ENCODE peak calls at places on chromosome 4, in nine cellular contexts. M is HAP-1; N is CD4-positive, alpha-beta memory T cell; S is stomach; Q is OCI-LY7; V is ascending aorta; X is aorta; K is tibial nerve; T is mucosa of descending colon. P is an unnamed sample. For H3K4me1, the result is how much of the 10 kb centered on the place peaks cover.

GRCh38 chr4:89700766-89701165 is 136.2 kb downstream of the SNCA start:
- DNase-seq in S (no peak), N (no peak), T (no peak), Q (no peak), X (no peak), M (no peak), V (no peak), K (no peak), P (no peak)

GRCh38 chr4:180059216-180059881 is 2183.9 kb upstream of the TENM3 start:
- DNase-seq in Q (no peak), M (peak), T (peak), K (no peak), X (no peak), S (no peak), V (peak), N (no peak), P (no peak)

GRCh38 chr4:18034099-18034498 is 12.5 kb upstream of the LCORL start:
- DNase-seq in X (no peak), N (no peak), V (no peak), K (no peak), S (no peak), Q (no peak), M (no peak), T (no peak), P (no peak)

GRCh38 chr4:23122666-23123400 is 430.1 kb downstream of the GBA3 start:
- DNase-seq in T (no peak), M (no peak), Q (no peak), N (no peak), K (no peak), X (no peak), V (no peak), S (no peak), P (no peak)

GRCh38 chr4:8643441-8643840 is 50.9 kb downstream of the CPZ start:
- DNase-seq in K (no peak), V (peak), S (peak), Q (no peak), N (no peak), X (no peak), T (no peak), M (no peak), P (peak)

GRCh38 chr4:8362483-8362882 is 78.0 kb downstream of the ACOX3 start:
- DNase-seq in X (no peak), K (no peak), V (peak), N (no peak), T (no peak), S (no peak), M (no peak), Q (no peak), P (no peak)

GRCh38 chr4:98434816-98435215 is 173.6 kb downstream of the RAP1GDS1 start:
- DNase-seq in S (no peak), K (no peak), T (no peak), X (no peak), V (no peak), Q (no peak), M (no peak), N (no peak), P (no peak)

GRCh38 chr4:2837110-2837903 is 6.3 kb upstream of the ADD1 start:
- DNase-seq in Q (no peak), K (no peak), T (no peak), S (peak), V (no peak), M (no peak), X (peak), N (no peak), P (no peak)

GRCh38 chr4:84568496-84568895 is 14.4 kb upstream of the CDS1 start:
- DNase-seq in S (no peak), X (no peak), K (no peak), T (no peak), Q (no peak), M (no peak), V (no peak), N (no peak), P (no peak)

GRCh38 chr4:153572609-153573008 is 106.4 kb downstream of the TMEM131L start:
- DNase-seq in S (no peak), N (no peak), V (no peak), X (no peak), M (no peak), T (no peak), K (no peak), Q (no peak), P (no peak)

GRCh38 chr4:107666134-107666533 is 53.9 kb downstream of the PAPSS1 start:
- DNase-seq in K (no peak), N (no peak), X (no peak), M (no peak), V (no peak), Q (peak), T (no peak), S (no peak), P (no peak)

GRCh38 chr4:185576918-185577591 is 41.7 kb upstream of the PDLIM3 start:
- DNase-seq in N (no peak), T (no peak), M (no peak), X (no peak), Q (no peak), K (no peak), S (no peak), V (no peak), P (no peak)

GRCh38 chr4:2339458-2340271 is 77.8 kb upstream of the MXD4 start:
- DNase-seq in K (no peak), M (no peak), V (no peak), Q (no peak), T (no peak), N (no peak), S (peak), X (peak), P (peak)

GRCh38 chr4:47839259-47839658 is 1.4 kb upstream of the CORIN start:
- DNase-seq in K (no peak), S (no peak), T (peak), X (peak), V (no peak), N (peak), Q (peak), M (no peak), P (no peak)

GRCh38 chr4:173269280-173269679 is 64.9 kb downstream of the HMGB2 start:
- DNase-seq in V (no peak), M (no peak), T (no peak), X (no peak), K (no peak), N (no peak), Q (no peak), S (no peak), P (no peak)

GRCh38 chr4:83115656-83116285 is 1.2 kb upstream of the PLAC8 start:
- DNase-seq in V (no peak), Q (no peak), N (no peak), K (no peak), M (peak), T (no peak), S (no peak), X (no peak), P (no peak)

GRCh38 chr4:167943872-167944505 is 148.3 kb upstream of the ANXA10 start:
- DNase-seq in M (no peak), S (no peak), X (no peak), Q (no peak), N (no peak), T (no peak), V (no peak), K (no peak), P (no peak)

GRCh38 chr4:10383417-10383816 is 73.8 kb downstream of the ZNF518B start:
- DNase-seq in Q (no peak), N (no peak), S (no peak), K (no peak), V (no peak), M (no peak), T (peak), X (no peak), P (no peak)

GRCh38 chr4:103400405-103400804 is 202.3 kb upstream of the CENPE start:
- DNase-seq in T (no peak), S (no peak), M (no peak), Q (no peak), V (no peak), K (no peak), X (no peak), N (no peak), P (no peak)

GRCh38 chr4:140047781-140048180 is 106.2 kb downstream of the MAML3 start:
- DNase-seq in M (no peak), S (no peak), T (no peak), X (no peak), Q (no peak), N (no peak), V (no peak), K (no peak), P (no peak)

GRCh38 chr4:144374065-144374464 is 233.5 kb upstream of the GYPA start:
- DNase-seq in S (no peak), V (no peak), T (no peak), X (no peak), K (no peak), N (no peak), Q (no peak), M (no peak), P (no peak)

GRCh38 chr4:147518846-147519767 is 38.2 kb downstream of the EDNRA start:
- DNase-seq in N (peak), Q (peak), X (peak), S (peak), M (peak), K (no peak), T (peak), V (no peak), P (no peak)

GRCh38 chr4:1043658-1044468 is 32.4 kb downstream of the FGFRL1 start:
- DNase-seq in M (no peak), S (peak), K (peak), N (peak), X (peak), T (peak), V (peak), Q (no peak), P (peak)

GRCh38 chr4:155972098-155972497 is 18.4 kb upstream of the CTSO start:
- DNase-seq in V (no peak), X (no peak), K (no peak), N (no peak), Q (no peak), T (no peak), M (peak), S (no peak), P (no peak)

GRCh38 chr4:108743021-108743420 is 19.8 kb downstream of the ETNPPL start:
- DNase-seq in Q (no peak), K (no peak), N (no peak), X (no peak), T (no peak), M (no peak), S (no peak), V (no peak), P (no peak)

GRCh38 chr4:1615786-1616573 is 68.1 kb downstream of the FAM53A start:
- DNase-seq in V (no peak), K (no peak), Q (no peak), X (no peak), N (no peak), T (no peak), M (no peak), S (no peak), P (no peak)

GRCh38 chr4:103011378-103012025 is 8.0 kb downstream of the SLC9B1 start:
- DNase-seq in S (peak), X (no peak), V (peak), K (no peak), N (no peak), T (peak), Q (no peak), M (no peak), P (peak)

GRCh38 chr4:49032440-49033161 is 46.5 kb downstream of the CWH43 start:
- DNase-seq in X (no peak), N (no peak), K (no peak), S (no peak), M (peak), T (peak), Q (peak), V (no peak), P (no peak)

GRCh38 chr4:1601533-1601835 is 82.6 kb downstream of the FAM53A start:
- DNase-seq in X (no peak), Q (no peak), S (no peak), M (no peak), K (no peak), T (no peak), V (no peak), N (no peak), P (no peak)

GRCh38 chr4:174835536-174835935 is 6.5 kb upstream of the GLRA3 start:
- DNase-seq in M (no peak), Q (no peak), X (no peak), K (no peak), N (no peak), V (no peak), T (no peak), S (no peak), P (no peak)

GRCh38 chr4:36402008-36402758 is 120.8 kb downstream of the DTHD1 start:
- DNase-seq in X (no peak), K (no peak), V (no peak), N (no peak), S (no peak), M (no peak), T (no peak), Q (no peak), P (no peak)

DNA sequence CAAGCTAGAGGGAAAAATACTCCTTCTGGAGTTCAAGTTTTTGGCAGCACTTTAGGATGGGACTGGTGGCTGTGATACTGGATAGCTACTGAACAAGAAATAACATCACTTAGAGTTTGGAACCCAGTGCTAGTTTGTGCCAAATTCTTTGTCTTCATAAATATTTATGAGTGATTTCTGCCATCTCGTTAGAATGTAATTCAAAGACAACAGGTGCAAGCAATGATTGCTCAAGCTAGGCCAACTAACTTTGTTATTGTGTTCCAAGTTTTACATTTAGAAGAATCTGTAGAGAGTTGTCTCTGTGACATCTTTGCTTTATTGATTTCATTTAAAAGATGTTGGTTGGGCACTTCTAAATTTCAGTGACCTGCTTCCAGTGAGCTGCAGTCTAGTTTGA is 417.9 kb downstream of the FAT4 start:
- DNase-seq in T (no peak), M (no peak), Q (no peak), V (no peak), S (no peak), X (no peak), N (no peak), K (no peak), P (no peak)
- H3K4me1 ChIP-seq in T (under half), M (under half), Q (under half), V (under half), S (under half), X (under half), N (under half), K (under half), P (under half)

DNA sequence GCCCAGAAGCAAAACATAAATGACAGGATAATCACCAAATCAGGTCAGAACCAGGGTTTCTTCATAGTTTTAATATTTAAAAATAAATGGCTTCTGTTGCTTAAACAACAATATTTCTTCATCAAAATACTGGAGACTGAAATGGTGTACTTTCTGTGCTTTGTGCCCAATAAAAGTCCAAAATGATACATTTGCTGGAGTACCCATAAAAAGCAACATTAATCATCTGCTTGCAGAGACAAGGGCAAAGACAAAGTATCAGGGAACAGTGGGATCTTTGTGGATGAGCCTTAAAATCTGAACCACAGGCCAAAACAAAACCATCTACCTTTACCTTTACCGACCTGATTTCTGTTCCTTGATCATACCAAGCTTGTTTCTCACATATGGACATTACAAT is 683.9 kb upstream of the ATOH1 start:
- DNase-seq in T (no peak), S (no peak), V (no peak), N (no peak), K (no peak), X (no peak), Q (no peak), M (no peak), P (no peak)
- H3K4me1 ChIP-seq in T (under half), S (under half), V (under half), N (under half), K (under half), X (under half), Q (under half), M (under half), P (under half)

DNA sequence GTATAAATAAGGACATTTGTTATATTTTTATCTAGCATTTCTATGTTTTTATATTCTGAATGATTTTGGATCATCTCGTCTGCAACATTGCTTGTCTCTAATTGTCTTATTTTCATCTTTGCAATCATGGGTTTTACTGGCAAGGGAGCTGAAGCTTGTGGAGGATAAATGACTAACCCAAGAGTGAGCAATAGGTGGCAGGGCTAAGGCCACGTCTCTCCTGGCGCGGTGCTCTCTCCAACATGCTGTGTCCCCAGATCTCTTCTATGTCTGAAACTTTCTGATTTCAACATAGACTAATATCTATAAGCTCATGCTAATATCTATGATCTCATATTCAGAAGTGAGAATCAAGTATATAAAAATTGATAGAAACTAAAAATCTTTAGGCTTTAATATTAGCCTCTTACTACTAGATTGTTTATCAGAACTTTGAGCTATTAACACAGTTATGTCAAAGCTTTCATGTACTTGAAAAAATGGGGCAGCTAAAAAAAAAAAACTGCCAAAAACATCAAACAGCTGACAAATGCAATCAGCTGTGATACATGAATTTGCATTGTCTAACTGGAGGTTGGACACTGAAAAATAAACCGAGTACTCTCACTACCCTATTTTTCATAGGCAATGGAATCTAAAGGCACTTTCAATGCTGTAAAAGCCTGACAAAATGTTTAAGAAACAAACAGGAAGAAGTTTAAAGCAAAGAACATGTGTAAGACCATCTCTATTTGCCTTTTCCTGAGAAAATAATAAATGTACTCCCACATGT is 169.2 kb downstream of the TMA16 start:
- DNase-seq in X (no peak), M (no peak), T (no peak), N (no peak), S (no peak), V (no peak), K (no peak), Q (peak), P (no peak)
- H3K4me1 ChIP-seq in X (under half), M (under half), T (under half), N (under half), S (under half), V (under half), K (under half), Q (half or more), P (under half)

DNA sequence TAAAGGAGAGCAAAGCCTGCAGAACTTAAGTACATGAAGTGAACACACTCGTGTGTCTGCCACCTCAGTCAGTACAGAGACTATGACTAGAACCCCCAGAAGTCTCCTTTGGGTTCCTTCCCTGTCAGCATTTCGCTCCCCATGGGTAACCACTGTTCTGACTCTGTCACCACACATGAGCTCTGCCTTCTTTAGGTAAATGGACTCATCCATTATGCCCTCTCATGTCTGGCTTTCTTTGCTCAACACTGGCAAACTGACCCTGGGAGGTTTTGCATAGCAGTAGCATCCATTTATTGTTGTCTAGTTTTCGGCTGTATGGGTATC is 38.5 kb downstream of the TBC1D14 start:
- DNase-seq in Q (no peak), X (no peak), M (no peak), K (no peak), N (no peak), T (no peak), V (no peak), S (no peak), P (no peak)
- H3K4me1 ChIP-seq in Q (under half), X (under half), M (under half), K (under half), N (half or more), T (under half), V (under half), S (half or more), P (under half)

DNA sequence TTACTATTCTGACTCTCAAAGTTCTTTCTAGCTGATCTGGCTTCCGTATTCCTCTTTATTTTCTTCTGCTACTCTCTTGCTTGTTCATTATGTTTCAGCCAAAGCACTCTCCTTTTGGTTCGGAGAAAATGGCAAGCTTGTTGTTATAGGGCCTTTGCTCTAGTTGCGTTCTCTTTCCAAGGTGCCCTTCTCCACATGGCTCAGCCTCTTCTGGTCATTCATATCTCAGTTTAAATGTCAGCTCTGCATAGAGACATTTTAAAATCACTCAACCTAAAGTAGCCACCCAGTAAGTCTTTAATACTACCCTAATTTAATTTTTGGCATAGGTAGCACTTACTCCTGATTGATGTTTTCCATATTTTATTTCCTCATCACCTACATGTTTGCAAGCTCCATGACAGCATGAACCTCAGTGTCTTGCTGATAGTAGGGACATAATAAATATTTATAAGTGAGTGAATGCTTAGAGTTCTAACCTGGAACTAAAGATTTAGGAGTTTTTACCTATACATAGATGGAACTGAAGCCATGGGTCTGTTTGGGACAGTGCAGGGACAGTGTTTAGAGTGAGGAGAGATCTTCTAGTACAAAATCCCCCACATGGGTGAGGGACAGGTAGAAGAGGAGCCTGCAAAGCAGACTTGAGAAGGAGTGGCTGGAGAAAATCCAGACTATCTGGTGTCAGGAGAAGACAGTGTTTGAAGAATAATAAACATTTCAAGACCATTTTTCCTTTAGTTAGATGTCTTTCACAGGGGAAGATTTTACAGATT is 17.9 kb downstream of the SLC30A9 start:
- DNase-seq in M (no peak), V (no peak), T (no peak), K (no peak), N (no peak), S (no peak), Q (no peak), X (no peak), P (no peak)
- H3K4me1 ChIP-seq in M (under half), V (under half), T (under half), K (under half), N (under half), S (under half), Q (under half), X (under half), P (under half)

GRCh38 chr4:150261571-150261970 is 183.3 kb downstream of the DCLK2 start:
- DNase-seq in N (no peak), Q (no peak), S (no peak), K (no peak), X (no peak), M (no peak), T (no peak), V (no peak), P (no peak)

GRCh38 chr4:150258569-150258968 is 180.3 kb downstream of the DCLK2 start:
- DNase-seq in X (no peak), N (no peak), M (no peak), V (peak), S (no peak), K (no peak), T (no peak), Q (no peak), P (no peak)

GRCh38 chr4:150262611-150263010 is 184.4 kb downstream of the DCLK2 start:
- DNase-seq in X (no peak), S (no peak), N (no peak), K (no peak), T (no peak), M (no peak), V (no peak), Q (no peak), P (no peak)

GRCh38 chr4:150257338-150257737 is 179.1 kb downstream of the DCLK2 start:
- DNase-seq in T (peak), V (peak), Q (no peak), X (no peak), N (no peak), S (no peak), M (no peak), K (no peak), P (no peak)

GRCh38 chr4:150259861-150260567 is 181.8 kb downstream of the DCLK2 start:
- DNase-seq in X (no peak), T (no peak), K (no peak), Q (no peak), M (no peak), N (no peak), V (no peak), S (no peak), P (no peak)
- H3K4me1 ChIP-seq in X (under half), T (under half), K (under half), Q (under half), M (under half), N (under half), V (under half), S (under half), P (under half)